ENCODE peak calls at places on chromosomes 1 and 21, in four cellular contexts. One of them, this sample, is unnamed.

GRCh38 chr1:244138399-244138798 is 87.3 kb downstream of the ZBTB18 start:
- DNase-seq in fibroblast of lung: no peak
- DNase-seq in GM23248: no peak
- DNase-seq in mammary epithelial cell: no peak
- DNase-seq in this sample: no peak

GRCh38 chr1:13828454-13829151 is 128.6 kb downstream of the PRDM2 start:
- DNase-seq in fibroblast of lung: no peak
- DNase-seq in GM23248: peak
- DNase-seq in mammary epithelial cell: no peak
- DNase-seq in this sample: peak

GRCh38 chr1:42756956-42757891 is 9.6 kb downstream of the P3H1 start:
- DNase-seq in fibroblast of lung: peak
- DNase-seq in GM23248: peak
- DNase-seq in mammary epithelial cell: peak
- DNase-seq in this sample: peak

GRCh38 chr1:202967684-202968281 is 726 bp upstream of the CYB5R1 start:
- DNase-seq in fibroblast of lung: no peak
- DNase-seq in GM23248: peak
- DNase-seq in mammary epithelial cell: no peak
- DNase-seq in this sample: peak

GRCh38 chr1:196690582-196690981 is 38.7 kb downstream of the CFH start:
- DNase-seq in fibroblast of lung: no peak
- DNase-seq in GM23248: no peak
- DNase-seq in mammary epithelial cell: no peak
- DNase-seq in this sample: no peak

GRCh38 chr21:35358008-35358407 is 308.9 kb upstream of the RUNX1 start:
- DNase-seq in fibroblast of lung: no peak
- DNase-seq in GM23248: peak
- DNase-seq in mammary epithelial cell: no peak
- DNase-seq in this sample: no peak

GRCh38 chr1:54277451-54278355 is 77.7 kb downstream of the MRPL37 start:
- DNase-seq in fibroblast of lung: no peak
- DNase-seq in GM23248: no peak
- DNase-seq in mammary epithelial cell: no peak
- DNase-seq in this sample: no peak

GRCh38 chr1:202998836-202999750 is 8.1 kb upstream of the TMEM183A start:
- DNase-seq in fibroblast of lung: peak
- DNase-seq in GM23248: peak
- DNase-seq in mammary epithelial cell: peak
- DNase-seq in this sample: peak

GRCh38 chr1:157272264-157272663 is 134.1 kb upstream of the ETV3 start:
- DNase-seq in fibroblast of lung: no peak
- DNase-seq in GM23248: no peak
- DNase-seq in mammary epithelial cell: no peak
- DNase-seq in this sample: no peak

GRCh38 chr21:26027696-26028095 is 142.9 kb downstream of the APP start:
- DNase-seq in fibroblast of lung: peak
- DNase-seq in GM23248: no peak
- DNase-seq in mammary epithelial cell: no peak
- DNase-seq in this sample: no peak

GRCh38 chr1:85609976-85610375 is 29.4 kb downstream of the CCN1 start:
- DNase-seq in fibroblast of lung: no peak
- DNase-seq in GM23248: no peak
- DNase-seq in mammary epithelial cell: no peak
- DNase-seq in this sample: no peak

DNA sequence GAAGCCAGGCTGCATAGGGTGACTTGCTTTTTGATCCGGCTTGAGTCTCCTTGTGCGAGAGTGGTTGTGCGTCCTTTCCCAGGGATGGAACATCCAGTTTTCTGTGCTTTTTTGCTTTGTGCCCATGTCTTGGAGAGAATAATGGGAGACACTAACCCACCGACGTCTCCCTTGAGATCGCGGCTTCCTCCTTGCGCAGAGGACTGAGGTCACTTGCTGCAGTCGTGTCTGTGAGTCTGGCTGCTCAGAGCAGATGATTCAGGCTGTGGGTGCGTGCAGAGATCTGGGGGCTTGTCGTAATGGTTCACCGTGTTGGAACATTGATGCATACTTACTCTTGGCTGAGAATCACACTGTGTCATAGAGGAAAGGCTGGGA is 164.5 kb upstream of the CACNA1E start:
- DNase-seq in fibroblast of lung: peak
- DNase-seq in GM23248: peak
- DNase-seq in mammary epithelial cell: no peak
- DNase-seq in this sample: no peak
- TF ChIP-seq EZH2 in fibroblast of lung: peak
- TF ChIP-seq EZH2 in GM23248: no peak
- TF ChIP-seq EZH2 in mammary epithelial cell: peak
- TF ChIP-seq EZH2 in this sample: no peak

GRCh38 chr1:21904725-21905520 is 32.2 kb downstream of the HSPG2 start:
- DNase-seq in fibroblast of lung: peak
- DNase-seq in GM23248: peak
- DNase-seq in mammary epithelial cell: peak
- DNase-seq in this sample: peak
- TF ChIP-seq EZH2 in fibroblast of lung: no peak
- TF ChIP-seq EZH2 in GM23248: no peak
- TF ChIP-seq EZH2 in mammary epithelial cell: no peak
- TF ChIP-seq EZH2 in this sample: no peak

GRCh38 chr1:231159963-231160761 is 1.7 kb upstream of the TRIM67 start:
- DNase-seq in fibroblast of lung: no peak
- DNase-seq in GM23248: no peak
- DNase-seq in mammary epithelial cell: no peak
- DNase-seq in this sample: no peak

GRCh38 chr1:231161711-231162299 is at the start of gene TRIM67:
- DNase-seq in fibroblast of lung: peak
- DNase-seq in GM23248: no peak
- DNase-seq in mammary epithelial cell: no peak
- DNase-seq in this sample: peak

GRCh38 chr1:231162300-231162969 is 577 bp downstream of the TRIM67 start:
- DNase-seq in fibroblast of lung: peak
- DNase-seq in GM23248: peak
- DNase-seq in mammary epithelial cell: peak
- DNase-seq in this sample: peak

GRCh38 chr1:231159202-231159962 is 2.5 kb upstream of the TRIM67 start:
- DNase-seq in fibroblast of lung: no peak
- DNase-seq in GM23248: no peak
- DNase-seq in mammary epithelial cell: no peak
- DNase-seq in this sample: no peak

DNA sequence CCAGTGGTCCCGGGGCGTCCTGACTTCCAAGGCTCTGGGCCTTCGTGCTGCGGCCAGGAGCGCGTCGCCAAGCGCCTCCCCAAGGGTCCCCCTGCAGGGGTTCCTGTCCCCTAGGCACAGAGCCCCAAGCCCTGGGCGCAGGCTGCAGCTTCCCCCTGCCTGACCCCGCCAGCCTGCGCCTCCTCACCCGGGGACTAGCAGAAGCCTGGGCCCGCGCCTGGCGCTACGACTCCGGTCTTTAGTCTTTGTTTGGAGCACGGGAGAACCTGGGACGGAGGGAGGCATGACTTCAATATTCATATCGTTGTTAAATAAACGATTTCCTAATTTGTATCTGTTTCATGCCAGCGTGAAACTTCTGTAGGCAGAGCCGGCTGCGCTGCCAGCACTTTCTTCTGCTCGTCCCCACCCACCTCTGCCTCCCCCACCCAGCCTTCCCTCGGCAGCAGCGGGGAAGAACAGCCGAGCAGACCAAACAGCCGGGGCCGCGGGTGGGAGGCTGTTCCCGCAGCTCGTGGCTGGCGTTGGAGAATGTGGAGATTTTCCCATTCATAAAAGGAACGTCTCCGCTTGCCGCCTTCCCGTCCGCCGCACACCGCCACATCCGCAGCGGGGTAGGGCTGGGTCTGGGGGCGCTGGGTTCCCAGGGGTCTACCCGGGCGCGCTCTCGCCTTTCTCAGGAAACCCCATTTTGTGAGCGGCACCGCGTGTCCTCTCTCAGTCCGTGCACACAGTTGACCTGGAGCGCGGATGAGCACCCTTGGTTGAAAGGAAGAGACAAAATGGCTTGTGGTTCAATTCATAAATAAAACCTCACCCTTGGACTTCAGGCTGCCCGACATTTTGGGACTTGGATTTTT is 777 bp upstream of the TRIM67 start:
- DNase-seq in fibroblast of lung: no peak
- DNase-seq in GM23248: no peak
- DNase-seq in mammary epithelial cell: no peak
- DNase-seq in this sample: no peak
- TF ChIP-seq EZH2 in fibroblast of lung: no peak
- TF ChIP-seq EZH2 in GM23248: peak
- TF ChIP-seq EZH2 in mammary epithelial cell: peak
- TF ChIP-seq EZH2 in this sample: no peak

GRCh38 chr1:95642035-95642434 is 408.0 kb downstream of the RWDD3 start:
- DNase-seq in fibroblast of lung: no peak
- DNase-seq in GM23248: no peak
- DNase-seq in mammary epithelial cell: no peak
- DNase-seq in this sample: no peak

GRCh38 chr1:95641386-95641785 is 407.4 kb downstream of the RWDD3 start:
- DNase-seq in fibroblast of lung: no peak
- DNase-seq in GM23248: no peak
- DNase-seq in mammary epithelial cell: no peak
- DNase-seq in this sample: peak

GRCh38 chr1:95635820-95636219 is 401.8 kb downstream of the RWDD3 start:
- DNase-seq in fibroblast of lung: no peak
- DNase-seq in GM23248: no peak
- DNase-seq in mammary epithelial cell: no peak
- DNase-seq in this sample: no peak

GRCh38 chr1:95636897-95637296 is 402.9 kb downstream of the RWDD3 start:
- DNase-seq in fibroblast of lung: no peak
- DNase-seq in GM23248: no peak
- DNase-seq in mammary epithelial cell: no peak
- DNase-seq in this sample: no peak

GRCh38 chr1:95640746-95641145 is 406.7 kb downstream of the RWDD3 start:
- DNase-seq in fibroblast of lung: no peak
- DNase-seq in GM23248: no peak
- DNase-seq in mammary epithelial cell: peak
- DNase-seq in this sample: peak
- TF ChIP-seq EZH2 in fibroblast of lung: no peak
- TF ChIP-seq EZH2 in GM23248: no peak
- TF ChIP-seq EZH2 in mammary epithelial cell: no peak
- TF ChIP-seq EZH2 in this sample: no peak

GRCh38 chr1:18643154-18644012 is 12.7 kb downstream of the PAX7 start:
- DNase-seq in fibroblast of lung: no peak
- DNase-seq in GM23248: no peak
- DNase-seq in mammary epithelial cell: no peak
- DNase-seq in this sample: no peak
- TF ChIP-seq EZH2 in fibroblast of lung: peak
- TF ChIP-seq EZH2 in GM23248: no peak
- TF ChIP-seq EZH2 in mammary epithelial cell: peak
- TF ChIP-seq EZH2 in this sample: peak